ENCODE peak calls at places on chromosome 7, in five cellular contexts. O is MV-4-11, Z is HTR-8/SVneo, N is progenitor cell of endocrine pancreas, H is AG09309. I is an unnamed sample.

GRCh38 chr7:115477193-115477651 is 553.3 kb downstream of the TFEC start:
- DNase-seq in O (no peak), Z (no peak), N (peak), H (no peak), I (no peak)

GRCh38 chr7:77802557-77803410 is 4.2 kb downstream of the PHTF2 start:
- DNase-seq in O (no peak), Z (no peak), N (no peak), H (no peak), I (no peak)

GRCh38 chr7:31950101-31950755 is 120.0 kb downstream of the PDE1C start:
- DNase-seq in O (no peak), Z (no peak), N (no peak), H (peak), I (no peak)

GRCh38 chr7:44307301-44307900 is 18.0 kb downstream of the CAMK2B start:
- DNase-seq in O (peak), Z (peak), N (no peak), H (no peak), I (peak)

GRCh38 chr7:37719077-37719476 is 35.5 kb downstream of the GPR141 start:
- DNase-seq in O (no peak), Z (no peak), N (no peak), H (no peak), I (no peak)

GRCh38 chr7:121038717-121039509 is 50.4 kb downstream of the CPED1 start:
- DNase-seq in O (no peak), Z (no peak), N (no peak), H (no peak), I (no peak)

GRCh38 chr7:20545016-20545415 is 70.5 kb upstream of the ABCB5 start:
- DNase-seq in O (no peak), Z (no peak), N (no peak), H (no peak), I (no peak)

GRCh38 chr7:157016352-157017041 is 6.0 kb upstream of the MNX1 start:
- DNase-seq in O (no peak), Z (no peak), N (no peak), H (no peak), I (no peak)

GRCh38 chr7:19754521-19755116 is 18.8 kb downstream of the TMEM196 start:
- DNase-seq in O (peak), Z (no peak), N (no peak), H (no peak), I (peak)

GRCh38 chr7:15801565-15801964 is 115.1 kb upstream of the MEOX2 start:
- DNase-seq in O (no peak), Z (no peak), N (no peak), H (peak), I (no peak)

GRCh38 chr7:22931011-22931410 is 82.9 kb downstream of the HYCC1 start:
- DNase-seq in O (no peak), Z (no peak), N (no peak), H (no peak), I (no peak)

GRCh38 chr7:100157334-100158228 is 942 bp downstream of the TRAPPC14 start:
- DNase-seq in O (peak), Z (no peak), N (no peak), H (no peak), I (peak)

GRCh38 chr7:97982647-97983046 is 7.3 kb downstream of the OCM2 start:
- DNase-seq in O (no peak), Z (no peak), N (no peak), H (no peak), I (peak)

GRCh38 chr7:81004098-81004497 is 85.2 kb upstream of the SEMA3C start:
- DNase-seq in O (no peak), Z (no peak), N (no peak), H (peak), I (no peak)

GRCh38 chr7:36906448-36906847 is 182.2 kb upstream of the AOAH start:
- DNase-seq in O (no peak), Z (no peak), N (no peak), H (no peak), I (no peak)

GRCh38 chr7:17056491-17057142 is 174.8 kb upstream of the AGR3 start:
- DNase-seq in O (no peak), Z (no peak), N (no peak), H (no peak), I (no peak)

GRCh38 chr7:518630-519428 is 817 bp downstream of the PDGFA start:
- DNase-seq in O (peak), Z (peak), N (peak), H (peak), I (peak)

GRCh38 chr7:47520408-47520807 is 61.5 kb downstream of the TNS3 start:
- DNase-seq in O (peak), Z (no peak), N (no peak), H (peak), I (no peak)